ENCODE peak calls at places on chromosomes 3 and 15, in eight cellular contexts. One of them, this sample, is unnamed.
A peak's percentile ranks its signal among the peaks of the same experiment; 100 is the strongest.

GRCh38 chr3:47315069-47315647 is 32.4 kb downstream of the KLHL18 start:
- DNase-seq in suprapubic skin: no peak
- DNase-seq in sigmoid colon: no peak
- DNase-seq in heart left ventricle: peak; percentile 77
- DNase-seq in fibroblast of lung: no peak
- DNase-seq in CD8-positive, alpha-beta T cell: no peak
- DNase-seq in cardiac muscle cell: peak; percentile 54
- DNase-seq in body of pancreas: no peak
- DNase-seq in this sample: no peak

GRCh38 chr3:20235796-20236195 is 49.8 kb upstream of the SGO1 start:
- DNase-seq in suprapubic skin: no peak
- DNase-seq in sigmoid colon: no peak
- DNase-seq in heart left ventricle: no peak
- DNase-seq in fibroblast of lung: no peak
- DNase-seq in CD8-positive, alpha-beta T cell: no peak
- DNase-seq in cardiac muscle cell: no peak
- DNase-seq in body of pancreas: no peak
- DNase-seq in this sample: no peak

GRCh38 chr3:101574388-101575156 is 592 bp downstream of the PCNP start:
- DNase-seq in suprapubic skin: peak; percentile 80
- DNase-seq in sigmoid colon: peak; percentile 84
- DNase-seq in heart left ventricle: peak; percentile 64
- DNase-seq in fibroblast of lung: peak; percentile 67
- DNase-seq in CD8-positive, alpha-beta T cell: peak; percentile 56
- DNase-seq in cardiac muscle cell: peak; percentile 52
- DNase-seq in body of pancreas: peak; percentile 59
- DNase-seq in this sample: peak; percentile 54

GRCh38 chr15:60917469-60918130 is 311.5 kb downstream of the RORA start:
- DNase-seq in suprapubic skin: no peak
- DNase-seq in sigmoid colon: peak; percentile 90
- DNase-seq in heart left ventricle: peak; percentile 67
- DNase-seq in fibroblast of lung: no peak
- DNase-seq in CD8-positive, alpha-beta T cell: no peak
- DNase-seq in cardiac muscle cell: peak; percentile 63
- DNase-seq in body of pancreas: peak; percentile 71
- DNase-seq in this sample: no peak

GRCh38 chr3:171653701-171654100 is 156.6 kb downstream of the PLD1 start:
- DNase-seq in suprapubic skin: no peak
- DNase-seq in sigmoid colon: no peak
- DNase-seq in heart left ventricle: no peak
- DNase-seq in fibroblast of lung: peak; percentile 56
- DNase-seq in CD8-positive, alpha-beta T cell: no peak
- DNase-seq in cardiac muscle cell: no peak
- DNase-seq in body of pancreas: no peak
- DNase-seq in this sample: no peak

GRCh38 chr3:31861839-31862238 is 119.2 kb downstream of the OSBPL10 start:
- DNase-seq in suprapubic skin: no peak
- DNase-seq in sigmoid colon: no peak
- DNase-seq in heart left ventricle: no peak
- DNase-seq in fibroblast of lung: no peak
- DNase-seq in CD8-positive, alpha-beta T cell: no peak
- DNase-seq in cardiac muscle cell: no peak
- DNase-seq in body of pancreas: no peak
- DNase-seq in this sample: no peak

GRCh38 chr3:52831500-52832301 is 1.2 kb upstream of the ITIH4 start:
- DNase-seq in suprapubic skin: no peak
- DNase-seq in sigmoid colon: peak; percentile 85
- DNase-seq in heart left ventricle: peak; percentile 68
- DNase-seq in fibroblast of lung: peak; percentile 71
- DNase-seq in CD8-positive, alpha-beta T cell: no peak
- DNase-seq in cardiac muscle cell: peak; percentile 74
- DNase-seq in body of pancreas: peak; percentile 42
- DNase-seq in this sample: peak; percentile 69

GRCh38 chr15:96585634-96586386 is 255.3 kb downstream of the NR2F2 start:
- DNase-seq in suprapubic skin: no peak
- DNase-seq in sigmoid colon: no peak
- DNase-seq in heart left ventricle: no peak
- DNase-seq in fibroblast of lung: peak; percentile 15
- DNase-seq in CD8-positive, alpha-beta T cell: no peak
- DNase-seq in cardiac muscle cell: peak; percentile 40
- DNase-seq in body of pancreas: no peak
- DNase-seq in this sample: peak; percentile 7

GRCh38 chr3:154022603-154023002 is 98.6 kb upstream of the ARHGEF26 start:
- DNase-seq in suprapubic skin: no peak
- DNase-seq in sigmoid colon: no peak
- DNase-seq in heart left ventricle: no peak
- DNase-seq in fibroblast of lung: no peak
- DNase-seq in CD8-positive, alpha-beta T cell: no peak
- DNase-seq in cardiac muscle cell: peak; percentile 30
- DNase-seq in body of pancreas: no peak
- DNase-seq in this sample: no peak

GRCh38 chr15:32909431-32909830 is 191.6 kb downstream of the GREM1 start:
- DNase-seq in suprapubic skin: no peak
- DNase-seq in sigmoid colon: no peak
- DNase-seq in heart left ventricle: no peak
- DNase-seq in fibroblast of lung: peak; percentile 60
- DNase-seq in CD8-positive, alpha-beta T cell: no peak
- DNase-seq in cardiac muscle cell: peak; percentile 25
- DNase-seq in body of pancreas: no peak
- DNase-seq in this sample: peak; percentile 2

GRCh38 chr15:45171912-45172311 is 15.9 kb downstream of the SHF start:
- DNase-seq in suprapubic skin: no peak
- DNase-seq in sigmoid colon: no peak
- DNase-seq in heart left ventricle: no peak
- DNase-seq in fibroblast of lung: no peak
- DNase-seq in CD8-positive, alpha-beta T cell: no peak
- DNase-seq in cardiac muscle cell: no peak
- DNase-seq in body of pancreas: no peak
- DNase-seq in this sample: no peak

GRCh38 chr3:179015551-179016020 is 56.0 kb downstream of the ZMAT3 start:
- DNase-seq in suprapubic skin: no peak
- DNase-seq in sigmoid colon: no peak
- DNase-seq in heart left ventricle: no peak
- DNase-seq in fibroblast of lung: peak; percentile 66
- DNase-seq in CD8-positive, alpha-beta T cell: peak; percentile 59
- DNase-seq in cardiac muscle cell: peak; percentile 86
- DNase-seq in body of pancreas: peak; percentile 46
- DNase-seq in this sample: peak; percentile 76

GRCh38 chr15:90087454-90088154 is 14.7 kb downstream of the IDH2 start:
- DNase-seq in suprapubic skin: no peak
- DNase-seq in sigmoid colon: no peak
- DNase-seq in heart left ventricle: no peak
- DNase-seq in fibroblast of lung: no peak
- DNase-seq in CD8-positive, alpha-beta T cell: no peak
- DNase-seq in cardiac muscle cell: peak; percentile 36
- DNase-seq in body of pancreas: peak; percentile 86
- DNase-seq in this sample: no peak
- TF ChIP-seq CTCF in suprapubic skin: no peak
- TF ChIP-seq CTCF in sigmoid colon: no peak
- TF ChIP-seq CTCF in heart left ventricle: no peak
- TF ChIP-seq CTCF in fibroblast of lung: peak; percentile 32
- TF ChIP-seq CTCF in CD8-positive, alpha-beta T cell: no peak
- TF ChIP-seq CTCF in cardiac muscle cell: peak; percentile 28
- TF ChIP-seq CTCF in body of pancreas: peak; percentile 27
- TF ChIP-seq CTCF in this sample: peak; percentile 45

DNA sequence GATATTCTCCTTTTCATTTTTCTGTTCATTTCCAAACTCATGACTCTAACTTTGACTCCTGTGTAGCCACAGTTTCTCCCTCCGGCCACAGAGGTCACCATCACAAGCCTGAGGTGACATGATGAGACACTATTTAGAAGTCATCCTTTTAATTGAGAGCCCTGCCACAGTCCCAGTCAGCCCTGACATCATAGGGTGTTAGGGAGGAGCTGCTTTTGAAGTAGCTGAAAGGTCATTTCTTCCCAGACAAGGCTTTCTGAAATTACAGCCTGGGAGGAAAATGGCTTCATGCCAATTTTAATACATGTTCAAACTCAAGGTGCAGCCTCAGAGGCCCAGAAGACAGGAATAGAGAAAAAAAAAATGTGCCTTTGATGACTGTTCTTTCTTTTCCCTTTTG is 532.8 kb upstream of the TGFBR2 start:
- DNase-seq in suprapubic skin: no peak
- DNase-seq in sigmoid colon: no peak
- DNase-seq in heart left ventricle: no peak
- DNase-seq in fibroblast of lung: peak; percentile 18
- DNase-seq in CD8-positive, alpha-beta T cell: no peak
- DNase-seq in cardiac muscle cell: peak; percentile 15
- DNase-seq in body of pancreas: no peak
- DNase-seq in this sample: peak; percentile 71
- H3K4me3 ChIP-seq in suprapubic skin: no peak overlapping the region
- H3K4me3 ChIP-seq in sigmoid colon: no peak overlapping the region
- H3K4me3 ChIP-seq in heart left ventricle: no peak overlapping the region
- H3K4me3 ChIP-seq in fibroblast of lung: no peak overlapping the region
- H3K4me3 ChIP-seq in CD8-positive, alpha-beta T cell: no peak overlapping the region
- H3K4me3 ChIP-seq in cardiac muscle cell: no peak overlapping the region
- H3K4me3 ChIP-seq in body of pancreas: no peak overlapping the region
- H3K4me3 ChIP-seq in this sample: no peak overlapping the region

DNA sequence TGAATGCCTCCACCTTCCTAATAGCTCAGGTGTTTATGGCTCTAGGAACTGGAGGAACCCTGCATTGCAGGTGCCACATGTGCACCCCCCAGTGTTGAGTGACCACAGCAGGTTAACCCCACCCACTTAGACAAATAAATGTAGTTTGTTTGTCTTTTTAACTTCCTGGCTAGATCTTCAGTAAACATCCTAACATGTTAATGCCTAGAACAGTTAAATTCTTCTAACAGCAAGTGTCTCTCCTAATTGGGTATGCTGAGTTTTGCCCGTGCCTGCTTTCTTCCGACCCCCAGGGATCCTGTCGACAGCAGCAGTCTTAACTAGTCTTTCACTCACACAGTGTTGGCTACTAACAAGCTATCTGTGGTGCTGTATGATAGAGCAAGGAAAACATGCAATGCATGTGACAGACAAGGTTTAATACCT is 35.5 kb downstream of the SRP14 start:
- DNase-seq in suprapubic skin: no peak
- DNase-seq in sigmoid colon: no peak
- DNase-seq in heart left ventricle: no peak
- DNase-seq in fibroblast of lung: no peak
- DNase-seq in CD8-positive, alpha-beta T cell: no peak
- DNase-seq in cardiac muscle cell: no peak
- DNase-seq in body of pancreas: no peak
- DNase-seq in this sample: peak; percentile 37
- H3K36me3 ChIP-seq in suprapubic skin: peaks cover 71% of the 10 kb centered on the region
- H3K36me3 ChIP-seq in sigmoid colon: peaks cover 47% of the 10 kb centered on the region
- H3K36me3 ChIP-seq in heart left ventricle: no peaks in the 10 kb centered on the region
- H3K36me3 ChIP-seq in fibroblast of lung: peaks cover 22% of the 10 kb centered on the region
- H3K36me3 ChIP-seq in CD8-positive, alpha-beta T cell: peaks cover 6% of the 10 kb centered on the region
- H3K36me3 ChIP-seq in cardiac muscle cell: peaks cover 48% of the 10 kb centered on the region
- H3K36me3 ChIP-seq in body of pancreas: no peaks in the 10 kb centered on the region
- H3K36me3 ChIP-seq in this sample: peaks cover 15% of the 10 kb centered on the region

DNA sequence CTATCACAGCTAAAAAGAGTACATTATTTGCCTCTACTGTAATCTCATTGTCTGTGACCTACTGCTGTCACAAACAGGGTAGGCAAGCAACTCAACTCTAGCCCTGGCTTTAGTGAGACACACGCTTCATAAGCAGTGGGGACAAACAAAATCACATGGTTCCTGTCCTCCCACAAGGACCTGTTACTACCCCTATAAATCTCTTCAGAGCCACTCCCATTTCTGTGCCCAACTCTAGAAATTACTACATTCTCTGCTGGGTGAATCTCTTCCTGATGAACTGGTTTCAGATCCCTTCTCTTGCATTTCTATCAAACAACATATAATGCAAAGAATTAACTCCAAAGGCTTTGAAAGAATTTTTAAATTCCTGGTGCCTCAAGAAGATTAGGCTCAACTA is 117.3 kb downstream of the DMXL2 start:
- DNase-seq in suprapubic skin: no peak
- DNase-seq in sigmoid colon: no peak
- DNase-seq in heart left ventricle: no peak
- DNase-seq in fibroblast of lung: no peak
- DNase-seq in CD8-positive, alpha-beta T cell: no peak
- DNase-seq in cardiac muscle cell: no peak
- DNase-seq in body of pancreas: no peak
- DNase-seq in this sample: no peak
- TF ChIP-seq CTCF in suprapubic skin: no peak
- TF ChIP-seq CTCF in sigmoid colon: no peak
- TF ChIP-seq CTCF in heart left ventricle: no peak
- TF ChIP-seq CTCF in fibroblast of lung: no peak
- TF ChIP-seq CTCF in CD8-positive, alpha-beta T cell: no peak
- TF ChIP-seq CTCF in cardiac muscle cell: no peak
- TF ChIP-seq CTCF in body of pancreas: no peak
- TF ChIP-seq CTCF in this sample: no peak

DNA sequence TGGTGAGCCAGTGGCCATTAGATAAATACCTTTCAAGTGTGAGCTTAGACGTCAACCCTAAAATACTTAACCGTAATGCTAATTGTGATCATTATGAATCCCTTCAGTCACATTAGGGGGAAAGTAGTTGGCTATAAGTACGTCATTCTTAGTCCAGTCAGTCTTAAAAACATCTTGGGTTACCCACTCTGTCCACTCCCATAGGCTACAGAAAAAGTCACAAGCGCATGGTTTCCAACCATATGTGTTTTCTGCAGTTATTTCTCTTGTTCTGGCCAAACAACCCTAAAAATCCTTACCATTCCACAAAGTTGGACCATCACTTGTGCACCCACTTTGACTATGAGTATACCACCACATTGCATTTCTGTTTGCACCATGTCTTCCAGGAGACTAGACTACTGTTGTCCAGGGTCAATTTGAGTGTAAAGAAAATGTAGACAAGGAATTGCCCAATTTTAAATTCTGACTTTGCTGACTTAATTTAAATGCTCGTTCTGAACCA is 3.3 kb downstream of the RPL15 start:
- DNase-seq in suprapubic skin: no peak
- DNase-seq in sigmoid colon: no peak
- DNase-seq in heart left ventricle: no peak
- DNase-seq in fibroblast of lung: no peak
- DNase-seq in CD8-positive, alpha-beta T cell: no peak
- DNase-seq in cardiac muscle cell: no peak
- DNase-seq in body of pancreas: no peak
- DNase-seq in this sample: no peak
- H3K4me3 ChIP-seq in suprapubic skin: no peak overlapping the region
- H3K4me3 ChIP-seq in sigmoid colon: no peak overlapping the region
- H3K4me3 ChIP-seq in heart left ventricle: no peak overlapping the region
- H3K4me3 ChIP-seq in fibroblast of lung: no peak overlapping the region
- H3K4me3 ChIP-seq in CD8-positive, alpha-beta T cell: no peak overlapping the region
- H3K4me3 ChIP-seq in cardiac muscle cell: no peak overlapping the region
- H3K4me3 ChIP-seq in body of pancreas: no peak overlapping the region
- H3K4me3 ChIP-seq in this sample: no peak overlapping the region